ENCODE peak calls at places on chromosomes 3 and 15, in four cellular contexts. F, K, T and O are unnamed samples.
A peak's percentile ranks its signal among the peaks of the same experiment; 100 is the strongest.

GRCh38 chr3:135057996-135058395 is 262.9 kb downstream of the EPHB1 start:
- DNase-seq in T (no peak), F (no peak), K (no peak), O (no peak)

GRCh38 chr15:80093854-80094418 is 34.5 kb downstream of the ZFAND6 start:
- DNase-seq in T (peak; percentile 31), K (peak; percentile 15), F (peak; percentile 49), O (peak; percentile 82)

GRCh38 chr15:68055224-68055705 is 1.1 kb downstream of the PIAS1 start:
- DNase-seq in F (peak; percentile 30), K (peak; percentile 15), T (no peak), O (no peak)

GRCh38 chr3:177714945-177715344 is 517.7 kb upstream of the TBL1XR1 start:
- DNase-seq in F (no peak), K (no peak), T (no peak), O (no peak)

GRCh38 chr15:62254137-62254934 is 89.3 kb upstream of the C2CD4B start:
- DNase-seq in F (peak; percentile 75), T (peak; percentile 28), K (peak; percentile 63), O (peak; percentile 72)

GRCh38 chr15:68593826-68594532 is 15.2 kb downstream of the CORO2B start:
- DNase-seq in F (no peak), T (no peak), K (no peak), O (no peak)

GRCh38 chr3:129036234-129037092 is 24.1 kb upstream of the GP9 start:
- DNase-seq in F (no peak), K (no peak), T (peak; percentile 4), O (no peak)

GRCh38 chr3:58556001-58556400 is 19.0 kb upstream of the ACOX2 start:
- DNase-seq in K (no peak), F (no peak), T (no peak), O (no peak)

GRCh38 chr3:69558912-69559311 is 173.0 kb upstream of the FRMD4B start:
- DNase-seq in F (no peak), T (no peak), K (no peak), O (peak; percentile 76)

GRCh38 chr3:61812517-61812916 is 251.1 kb downstream of the PTPRG start:
- DNase-seq in K (no peak), F (no peak), T (no peak), O (no peak)

GRCh38 chr3:131047582-131047981 is 20.9 kb downstream of the NEK11 start:
- DNase-seq in T (no peak), F (no peak), K (no peak), O (no peak)

GRCh38 chr15:101454365-101454764 is 35.1 kb downstream of the PCSK6 start:
- DNase-seq in T (no peak), K (no peak), F (no peak), O (no peak)

GRCh38 chr3:36142746-36143145 is 237.6 kb upstream of the STAC start:
- DNase-seq in T (no peak), K (no peak), F (no peak), O (no peak)

GRCh38 chr15:92869263-92869940 is 30.7 kb upstream of the CHD2 start:
- DNase-seq in F (no peak), T (no peak), K (no peak), O (no peak)
- TF ChIP-seq EP300 in F (no peak), T (no peak), K (no peak), O (no peak)

DNA sequence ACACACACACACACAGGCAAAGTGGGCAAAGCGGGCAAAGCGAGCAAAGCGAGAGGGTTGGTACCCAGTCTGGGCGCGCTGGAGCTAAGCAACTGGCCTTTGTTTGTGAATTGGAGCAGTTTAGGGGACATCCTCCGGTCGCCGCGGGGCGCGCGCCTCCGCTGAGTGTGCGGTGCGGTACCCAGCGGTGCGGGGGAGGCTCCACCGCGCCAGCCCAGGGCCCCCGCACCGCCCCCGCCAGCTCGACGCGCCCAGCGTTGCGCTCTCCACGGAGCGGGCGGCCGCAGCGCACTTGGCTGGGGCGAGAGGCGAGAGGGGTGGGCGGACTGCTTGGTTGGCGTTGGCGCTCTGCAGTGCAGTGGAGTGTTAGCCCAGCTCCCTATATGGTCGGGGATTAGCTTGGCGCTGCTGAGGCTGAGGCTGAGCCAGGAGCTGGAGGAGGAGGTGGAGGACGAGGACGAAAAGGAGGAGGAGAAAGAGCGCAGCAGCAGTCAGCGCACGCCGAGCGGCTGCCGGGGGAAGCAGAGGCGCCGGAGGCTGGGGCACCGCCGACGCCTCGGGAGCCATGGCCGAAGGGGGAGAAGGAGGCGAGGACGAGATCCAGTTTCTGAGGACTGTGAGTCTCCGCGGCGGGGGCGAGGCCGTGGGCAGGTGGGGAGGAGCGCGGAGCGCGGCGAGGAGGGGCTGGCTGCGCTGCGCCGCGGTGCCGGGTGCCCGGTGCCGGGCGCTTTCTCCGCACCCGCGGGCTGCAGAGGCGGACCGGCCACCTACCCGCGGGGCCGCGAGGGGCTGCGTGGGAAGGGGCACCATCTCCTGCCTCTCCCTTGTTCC is at the start of gene RYR3:
- DNase-seq in K (no peak), T (no peak), F (no peak), O (peak; percentile 81)
- H3K4me3 ChIP-seq in K (no peak within 1 kb of the TSS), T (peak within 1 kb of the TSS; percentile 43), F (peak within 1 kb of the TSS; percentile 33), O (peak within 1 kb of the TSS; percentile 61)

GRCh38 chr3:136861890-136862610 is at the start of gene NCK1:
- DNase-seq in K (peak; percentile 96), F (peak; percentile 99), T (peak; percentile 96), O (peak; percentile 99)
- TF ChIP-seq EP300 in K (no peak), F (no peak), T (no peak), O (no peak)

GRCh38 chr3:151315136-151315535 is 1.5 kb downstream of the GPR87 start:
- DNase-seq in F (no peak), K (no peak), T (no peak), O (no peak)
- H3K4me3 ChIP-seq in F (no peak overlapping the region), K (no peak overlapping the region), T (no peak overlapping the region), O (no peak overlapping the region)

GRCh38 chr15:44069489-44069888 is 125.6 kb downstream of the FRMD5 start:
- DNase-seq in F (no peak), T (no peak), K (no peak), O (no peak)
- TF ChIP-seq EP300 in F (no peak), T (no peak), K (no peak), O (no peak)

GRCh38 chr3:111047053-111047452 is 24.6 kb upstream of the NECTIN3 start:
- DNase-seq in K (no peak), F (no peak), T (no peak), O (no peak)

GRCh38 chr3:111051354-111051753 is 20.3 kb upstream of the NECTIN3 start:
- DNase-seq in F (no peak), T (no peak), K (no peak), O (no peak)

GRCh38 chr3:111047812-111048435 is 23.7 kb upstream of the NECTIN3 start:
- DNase-seq in F (no peak), T (no peak), K (no peak), O (no peak)

GRCh38 chr3:111040959-111041358 is 30.7 kb upstream of the NECTIN3 start:
- DNase-seq in K (no peak), F (no peak), T (no peak), O (no peak)

DNA sequence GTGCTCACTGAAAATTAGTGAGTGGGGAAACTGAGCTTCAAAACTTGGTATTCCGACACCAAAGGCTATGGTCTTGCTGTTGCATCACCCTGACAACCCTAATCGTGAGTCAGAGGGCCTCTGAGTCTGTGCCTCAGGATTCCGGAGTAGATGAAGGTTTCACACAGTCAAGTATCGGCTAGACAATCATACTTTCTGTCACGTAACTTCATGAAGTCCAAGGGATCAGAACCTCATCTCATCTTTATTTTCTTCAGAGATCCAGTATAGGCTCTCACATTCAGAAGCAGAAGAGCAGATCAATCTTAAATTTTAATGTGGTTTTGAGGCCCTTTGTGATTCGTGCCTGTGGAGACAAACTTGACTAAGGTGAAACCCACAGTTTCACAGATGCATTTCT is 26.1 kb upstream of the NECTIN3 start:
- DNase-seq in F (no peak), K (no peak), T (no peak), O (no peak)
- H3K4me3 ChIP-seq in F (no peak overlapping the region), K (no peak overlapping the region), T (no peak overlapping the region), O (no peak overlapping the region)

GRCh38 chr15:65517866-65518207 is 348 bp upstream of the DPP8 start:
- DNase-seq in F (no peak), T (no peak), K (no peak), O (no peak)

GRCh38 chr15:65518633-65519285 is 1.3 kb upstream of the DPP8 start:
- DNase-seq in F (no peak), K (no peak), T (no peak), O (no peak)

GRCh38 chr15:65519781-65520299 is 2.4 kb upstream of the DPP8 start:
- DNase-seq in K (no peak), F (no peak), T (no peak), O (no peak)

GRCh38 chr15:65521355-65521754 is 3.9 kb upstream of the DPP8 start:
- DNase-seq in T (no peak), F (no peak), K (no peak), O (no peak)

GRCh38 chr15:65516997-65517865 is at the start of gene DPP8:
- DNase-seq in K (peak; percentile 92), F (peak; percentile 95), T (peak; percentile 94), O (peak; percentile 96)
- TF ChIP-seq EP300 in K (peak; percentile 38), F (no peak), T (no peak), O (no peak)

DNA sequence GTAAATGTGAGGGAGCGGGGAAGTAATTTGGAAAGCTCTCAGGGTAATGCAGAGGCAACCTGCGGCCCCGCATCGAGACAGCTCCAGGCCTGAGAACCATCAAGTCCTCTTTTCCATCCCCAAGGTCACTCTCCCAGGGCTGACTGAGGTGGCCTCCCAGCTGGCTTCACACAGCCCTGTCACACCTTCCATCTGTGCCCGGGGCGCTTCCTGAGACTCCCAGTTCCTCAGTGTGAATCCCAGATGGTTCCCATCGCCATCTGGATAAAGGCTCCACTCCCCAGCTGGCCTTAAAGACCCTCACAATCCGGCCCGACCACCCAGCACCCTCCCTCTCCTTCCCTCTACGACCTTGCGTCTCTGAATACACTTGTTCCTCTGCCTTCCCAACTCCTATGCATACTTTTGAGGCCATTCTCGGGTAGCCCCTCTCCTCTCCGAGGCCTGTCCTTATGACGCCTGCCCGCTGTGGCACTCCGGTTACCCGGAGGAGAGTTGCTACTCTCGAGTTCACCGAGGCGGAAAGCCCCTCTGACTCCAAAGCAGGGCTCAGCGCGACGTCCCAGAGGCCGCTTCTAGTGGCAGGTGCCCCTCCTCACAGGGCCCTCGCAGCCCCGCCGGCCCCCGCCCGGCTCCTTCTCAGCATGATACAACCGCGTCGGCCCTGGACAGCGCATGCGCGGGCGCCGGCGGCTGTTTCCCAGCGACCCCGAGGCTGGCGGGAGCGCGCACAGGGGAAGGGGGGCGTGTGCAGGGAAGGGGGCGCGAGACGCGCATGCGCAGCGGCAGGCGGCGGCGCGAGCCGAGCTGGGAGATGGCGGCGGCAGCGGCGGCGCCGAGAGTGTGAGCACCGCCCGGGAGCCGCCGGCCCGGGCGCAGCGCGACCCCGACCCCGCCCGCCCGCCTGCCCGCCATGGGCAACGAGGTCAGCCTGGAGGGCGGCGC is at the start of gene BSN:
- DNase-seq in K (peak; percentile 98), F (peak; percentile 85), T (peak; percentile 96), O (peak; percentile 95)
- H3K4me3 ChIP-seq in K (peak within 1 kb of the TSS; percentile 52), F (peak within 1 kb of the TSS; percentile 59), T (peak within 1 kb of the TSS; percentile 52), O (peak within 1 kb of the TSS; percentile 62)

GRCh38 chr3:54870423-54870822 is 57.4 kb downstream of the LRTM1 start:
- DNase-seq in F (no peak), T (no peak), K (peak; percentile 22), O (no peak)
- TF ChIP-seq EP300 in F (no peak), T (no peak), K (no peak), O (no peak)

GRCh38 chr3:27794211-27794610 is 72.1 kb upstream of the EOMES start:
- DNase-seq in K (no peak), F (no peak), T (no peak), O (no peak)

GRCh38 chr3:27791956-27792355 is 69.8 kb upstream of the EOMES start:
- DNase-seq in F (no peak), T (no peak), K (no peak), O (no peak)

GRCh38 chr3:27796365-27796875 is 74.3 kb upstream of the EOMES start:
- DNase-seq in K (no peak), F (no peak), T (no peak), O (no peak)

GRCh38 chr3:27789420-27789819 is 67.3 kb upstream of the EOMES start:
- DNase-seq in K (no peak), T (no peak), F (no peak), O (no peak)

GRCh38 chr3:27792869-27793268 is 70.7 kb upstream of the EOMES start:
- DNase-seq in T (no peak), K (no peak), F (no peak), O (no peak)
- H3K4me3 ChIP-seq in T (no peak overlapping the region), K (no peak overlapping the region), F (no peak overlapping the region), O (no peak overlapping the region)